ENCODE peak calls at places on chromosome 17, in four cellular contexts. One of them, this sample, is unnamed. For H3K27me3, the result is how much of the 10 kb centered on the place peaks cover.

GRCh38 chr17:35345926-35346771 is 27.3 kb downstream of the SLFN11 start:
- DNase-seq in left ventricle myocardium inferior: peak
- DNase-seq in CD8-positive, alpha-beta memory T cell: peak
- DNase-seq in heart left ventricle: peak
- DNase-seq in this sample: peak

GRCh38 chr17:5948811-5949210 is 121.4 kb upstream of the WSCD1 start:
- DNase-seq in heart left ventricle: no peak
- DNase-seq in CD8-positive, alpha-beta memory T cell: no peak
- DNase-seq in left ventricle myocardium inferior: no peak
- DNase-seq in this sample: no peak

GRCh38 chr17:45310380-45311324 is 6.2 kb downstream of the MAP3K14 start:
- DNase-seq in heart left ventricle: no peak
- DNase-seq in left ventricle myocardium inferior: peak
- DNase-seq in CD8-positive, alpha-beta memory T cell: no peak
- DNase-seq in this sample: peak

GRCh38 chr17:6589266-6589946 is 33.1 kb upstream of the PITPNM3 start:
- DNase-seq in left ventricle myocardium inferior: no peak
- DNase-seq in heart left ventricle: no peak
- DNase-seq in CD8-positive, alpha-beta memory T cell: no peak
- DNase-seq in this sample: no peak

GRCh38 chr17:15896834-15897233 is 48.1 kb upstream of the ADORA2B start:
- DNase-seq in heart left ventricle: no peak
- DNase-seq in left ventricle myocardium inferior: no peak
- DNase-seq in CD8-positive, alpha-beta memory T cell: no peak
- DNase-seq in this sample: no peak

GRCh38 chr17:7235693-7236665 is 1.7 kb upstream of the DVL2 start:
- DNase-seq in CD8-positive, alpha-beta memory T cell: no peak
- DNase-seq in heart left ventricle: peak
- DNase-seq in left ventricle myocardium inferior: no peak
- DNase-seq in this sample: no peak

GRCh38 chr17:142102-142661 is 4.8 kb downstream of the SCGB1C2 start:
- DNase-seq in left ventricle myocardium inferior: no peak
- DNase-seq in CD8-positive, alpha-beta memory T cell: no peak
- DNase-seq in heart left ventricle: peak
- DNase-seq in this sample: peak

GRCh38 chr17:67559381-67559966 is 158.3 kb upstream of the NOL11 start:
- DNase-seq in left ventricle myocardium inferior: no peak
- DNase-seq in heart left ventricle: no peak
- DNase-seq in CD8-positive, alpha-beta memory T cell: no peak
- DNase-seq in this sample: no peak

GRCh38 chr17:82458885-82459424 is 414 bp downstream of the NARF start:
- DNase-seq in heart left ventricle: peak
- DNase-seq in left ventricle myocardium inferior: no peak
- DNase-seq in CD8-positive, alpha-beta memory T cell: peak
- DNase-seq in this sample: no peak

DNA sequence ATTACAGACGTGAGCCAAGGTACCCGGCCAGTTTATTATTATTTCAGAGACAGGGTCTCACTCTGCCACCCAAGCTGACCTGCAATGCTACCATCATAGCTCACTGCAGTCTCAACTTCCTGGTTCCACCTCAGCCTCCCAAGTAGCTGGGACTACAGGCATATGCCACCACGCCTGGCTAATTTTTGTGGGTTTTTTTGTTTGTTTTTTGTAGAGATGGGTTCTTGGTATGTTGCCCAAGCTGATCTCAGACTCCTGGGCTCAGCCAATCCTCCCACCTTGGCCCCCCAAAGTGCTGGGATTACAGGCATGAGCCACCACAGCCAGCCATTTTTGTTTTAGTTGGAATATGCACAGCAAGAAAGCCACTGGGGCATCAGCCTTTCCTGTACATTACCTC is 115.7 kb downstream of the MRM1 start:
- DNase-seq in heart left ventricle: no peak
- DNase-seq in CD8-positive, alpha-beta memory T cell: no peak
- DNase-seq in left ventricle myocardium inferior: no peak
- DNase-seq in this sample: no peak
- H3K27me3 ChIP-seq in heart left ventricle: under half
- H3K27me3 ChIP-seq in CD8-positive, alpha-beta memory T cell: under half
- H3K27me3 ChIP-seq in left ventricle myocardium inferior: half or more
- H3K27me3 ChIP-seq in this sample: under half

DNA sequence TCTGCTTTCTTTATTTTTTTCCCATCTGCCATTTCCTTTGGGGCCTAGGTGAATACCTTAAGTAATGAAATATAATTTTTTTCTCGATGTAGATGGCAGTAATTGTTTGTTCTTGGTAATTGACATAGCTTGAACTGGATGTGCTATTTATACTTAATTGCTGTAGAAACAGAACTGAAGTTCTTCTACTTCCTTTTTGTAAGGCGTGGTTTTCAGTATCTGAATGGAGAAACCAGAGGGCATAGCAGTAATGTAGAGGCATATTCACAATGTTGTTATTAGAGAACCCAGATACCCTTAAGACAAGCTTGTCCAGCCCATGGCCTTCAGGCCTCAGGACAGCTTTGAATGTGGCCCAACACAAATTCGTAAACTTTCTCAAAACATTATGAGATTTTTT is 16.4 kb downstream of the ATP6V0A1 start:
- DNase-seq in CD8-positive, alpha-beta memory T cell: no peak
- DNase-seq in heart left ventricle: no peak
- DNase-seq in left ventricle myocardium inferior: no peak
- DNase-seq in this sample: no peak
- H3K27me3 ChIP-seq in CD8-positive, alpha-beta memory T cell: under half
- H3K27me3 ChIP-seq in heart left ventricle: under half
- H3K27me3 ChIP-seq in left ventricle myocardium inferior: under half
- H3K27me3 ChIP-seq in this sample: under half

DNA sequence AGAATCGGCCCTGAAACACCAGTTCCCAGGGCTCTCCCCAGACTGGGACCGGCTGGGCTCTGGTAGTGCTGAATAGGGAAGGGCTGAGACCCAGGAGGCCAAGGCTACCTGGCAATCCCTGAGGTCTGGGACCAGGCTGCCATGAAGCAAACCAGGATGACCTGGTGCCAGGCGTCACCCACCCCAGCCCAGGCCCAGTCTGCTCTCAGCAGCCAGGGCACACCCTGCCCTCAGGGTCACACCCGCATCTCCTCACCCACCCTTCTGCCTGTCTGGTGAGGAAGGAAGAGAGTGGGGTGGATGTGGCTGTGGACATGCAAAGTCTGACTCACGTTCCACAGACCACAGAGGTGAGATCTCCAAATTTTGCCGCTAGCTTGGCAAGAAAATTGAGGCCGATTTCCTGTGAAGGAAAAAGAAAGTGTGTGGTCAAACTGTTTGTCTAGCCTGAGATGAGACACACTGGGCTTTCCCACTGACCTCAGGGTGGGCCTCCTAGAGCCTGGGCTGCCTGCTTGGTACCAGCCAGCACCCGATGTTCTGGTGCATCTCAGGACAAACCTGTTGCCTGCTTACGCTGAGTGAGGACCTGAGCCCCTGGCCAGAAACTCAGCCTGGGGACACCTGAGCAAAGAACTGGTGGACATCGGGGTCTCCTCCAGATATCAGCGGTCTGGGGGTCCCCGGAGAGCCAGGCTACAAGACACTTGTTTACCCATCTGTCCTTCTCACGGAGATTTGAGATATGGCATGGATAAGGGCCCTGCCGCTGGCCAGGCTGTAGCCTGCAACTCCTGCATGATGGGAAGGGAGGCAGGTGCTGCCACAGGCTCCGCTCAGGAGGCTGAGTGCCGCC is 6.3 kb upstream of the RAB37 start:
- DNase-seq in heart left ventricle: no peak
- DNase-seq in left ventricle myocardium inferior: no peak
- DNase-seq in CD8-positive, alpha-beta memory T cell: peak
- DNase-seq in this sample: no peak
- H3K27me3 ChIP-seq in heart left ventricle: under half
- H3K27me3 ChIP-seq in left ventricle myocardium inferior: half or more
- H3K27me3 ChIP-seq in CD8-positive, alpha-beta memory T cell: under half
- H3K27me3 ChIP-seq in this sample: under half

GRCh38 chr17:79174193-79174765 is 99.7 kb downstream of the ENGASE start:
- DNase-seq in left ventricle myocardium inferior: no peak
- DNase-seq in heart left ventricle: no peak
- DNase-seq in CD8-positive, alpha-beta memory T cell: no peak
- DNase-seq in this sample: no peak

GRCh38 chr17:79169366-79169765 is 94.7 kb downstream of the ENGASE start:
- DNase-seq in left ventricle myocardium inferior: no peak
- DNase-seq in CD8-positive, alpha-beta memory T cell: no peak
- DNase-seq in heart left ventricle: no peak
- DNase-seq in this sample: no peak

GRCh38 chr17:79169861-79170260 is 95.2 kb downstream of the ENGASE start:
- DNase-seq in CD8-positive, alpha-beta memory T cell: no peak
- DNase-seq in left ventricle myocardium inferior: no peak
- DNase-seq in heart left ventricle: no peak
- DNase-seq in this sample: no peak

GRCh38 chr17:79168486-79169055 is 93.9 kb downstream of the ENGASE start:
- DNase-seq in heart left ventricle: no peak
- DNase-seq in left ventricle myocardium inferior: no peak
- DNase-seq in CD8-positive, alpha-beta memory T cell: no peak
- DNase-seq in this sample: no peak

DNA sequence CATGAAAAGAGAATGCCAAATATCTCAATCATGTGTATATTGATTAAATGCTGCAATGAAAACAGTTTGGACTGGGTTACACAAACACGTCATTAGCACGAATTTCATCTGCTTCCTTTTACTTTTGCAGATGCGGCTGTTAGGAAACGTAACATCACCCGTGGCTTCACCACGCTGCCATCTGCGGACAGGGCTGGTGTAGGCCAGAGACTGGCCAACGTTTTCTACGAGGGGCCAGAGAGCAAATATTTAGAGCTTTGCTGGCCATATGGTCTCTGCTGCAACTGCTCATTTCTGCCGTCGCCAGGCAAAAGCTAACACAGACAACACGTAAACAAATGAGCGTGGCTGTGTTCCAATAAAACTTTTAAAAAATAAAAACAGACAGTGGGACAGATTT is 96.5 kb downstream of the ENGASE start:
- DNase-seq in left ventricle myocardium inferior: no peak
- DNase-seq in heart left ventricle: no peak
- DNase-seq in CD8-positive, alpha-beta memory T cell: no peak
- DNase-seq in this sample: no peak
- H3K27me3 ChIP-seq in left ventricle myocardium inferior: half or more
- H3K27me3 ChIP-seq in heart left ventricle: under half
- H3K27me3 ChIP-seq in CD8-positive, alpha-beta memory T cell: under half
- H3K27me3 ChIP-seq in this sample: under half

GRCh38 chr17:29089601-29090044 is 46.7 kb downstream of the PIPOX start:
- DNase-seq in heart left ventricle: no peak
- DNase-seq in CD8-positive, alpha-beta memory T cell: no peak
- DNase-seq in left ventricle myocardium inferior: peak
- DNase-seq in this sample: no peak
- H3K27me3 ChIP-seq in heart left ventricle: under half
- H3K27me3 ChIP-seq in CD8-positive, alpha-beta memory T cell: under half
- H3K27me3 ChIP-seq in left ventricle myocardium inferior: under half
- H3K27me3 ChIP-seq in this sample: under half

GRCh38 chr17:79521225-79521624 is 89.6 kb downstream of the RBFOX3 start:
- DNase-seq in CD8-positive, alpha-beta memory T cell: no peak
- DNase-seq in left ventricle myocardium inferior: no peak
- DNase-seq in heart left ventricle: no peak
- DNase-seq in this sample: no peak

GRCh38 chr17:79519152-79519523 is 91.7 kb downstream of the RBFOX3 start:
- DNase-seq in heart left ventricle: no peak
- DNase-seq in CD8-positive, alpha-beta memory T cell: no peak
- DNase-seq in left ventricle myocardium inferior: no peak
- DNase-seq in this sample: no peak

GRCh38 chr17:79519601-79520000 is 91.2 kb downstream of the RBFOX3 start:
- DNase-seq in heart left ventricle: no peak
- DNase-seq in CD8-positive, alpha-beta memory T cell: no peak
- DNase-seq in left ventricle myocardium inferior: no peak
- DNase-seq in this sample: no peak

GRCh38 chr17:79520893-79521210 is 90.0 kb downstream of the RBFOX3 start:
- DNase-seq in heart left ventricle: no peak
- DNase-seq in CD8-positive, alpha-beta memory T cell: no peak
- DNase-seq in left ventricle myocardium inferior: no peak
- DNase-seq in this sample: no peak

GRCh38 chr17:79520134-79520892 is 90.5 kb downstream of the RBFOX3 start:
- DNase-seq in heart left ventricle: no peak
- DNase-seq in left ventricle myocardium inferior: no peak
- DNase-seq in CD8-positive, alpha-beta memory T cell: no peak
- DNase-seq in this sample: no peak
- H3K27me3 ChIP-seq in heart left ventricle: under half
- H3K27me3 ChIP-seq in left ventricle myocardium inferior: half or more
- H3K27me3 ChIP-seq in CD8-positive, alpha-beta memory T cell: under half
- H3K27me3 ChIP-seq in this sample: under half

DNA sequence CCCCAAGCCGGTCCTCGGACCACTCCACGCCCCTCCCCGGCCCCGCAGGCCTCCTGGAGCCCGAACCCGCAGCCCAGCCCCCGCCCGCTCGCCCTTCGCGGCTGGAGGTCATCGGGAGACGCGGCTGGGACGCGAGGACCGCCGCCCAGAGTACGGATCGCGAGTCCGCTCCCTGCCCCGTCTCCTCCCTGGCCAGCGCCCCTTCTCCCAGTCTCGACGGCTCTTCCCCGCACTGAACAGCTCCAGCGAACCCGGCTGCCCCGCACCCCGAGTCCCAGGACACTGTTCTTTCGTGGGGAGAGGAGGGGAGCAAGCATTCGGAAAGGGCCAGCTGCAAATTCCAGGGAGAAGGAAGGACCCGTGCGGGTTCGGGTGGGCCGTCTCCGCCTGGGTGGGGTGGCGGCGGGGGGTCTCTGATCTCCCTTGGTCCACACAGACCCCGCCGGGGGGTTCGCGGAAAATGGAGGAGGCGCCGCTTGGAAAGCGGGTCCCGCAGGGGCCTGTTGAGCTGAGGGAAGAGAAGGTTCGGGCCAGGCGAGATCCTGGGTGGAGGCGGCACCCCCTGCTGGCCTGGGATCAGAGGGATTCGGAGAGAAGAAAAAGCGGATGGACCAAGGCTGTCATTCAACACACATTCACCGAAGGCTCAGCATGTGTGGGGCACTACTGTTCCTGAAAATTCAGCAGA is 632 bp upstream of the RTN4RL1 start:
- DNase-seq in CD8-positive, alpha-beta memory T cell: no peak
- DNase-seq in left ventricle myocardium inferior: peak
- DNase-seq in heart left ventricle: peak
- DNase-seq in this sample: peak
- H3K27me3 ChIP-seq in CD8-positive, alpha-beta memory T cell: under half
- H3K27me3 ChIP-seq in left ventricle myocardium inferior: half or more
- H3K27me3 ChIP-seq in heart left ventricle: under half
- H3K27me3 ChIP-seq in this sample: under half

DNA sequence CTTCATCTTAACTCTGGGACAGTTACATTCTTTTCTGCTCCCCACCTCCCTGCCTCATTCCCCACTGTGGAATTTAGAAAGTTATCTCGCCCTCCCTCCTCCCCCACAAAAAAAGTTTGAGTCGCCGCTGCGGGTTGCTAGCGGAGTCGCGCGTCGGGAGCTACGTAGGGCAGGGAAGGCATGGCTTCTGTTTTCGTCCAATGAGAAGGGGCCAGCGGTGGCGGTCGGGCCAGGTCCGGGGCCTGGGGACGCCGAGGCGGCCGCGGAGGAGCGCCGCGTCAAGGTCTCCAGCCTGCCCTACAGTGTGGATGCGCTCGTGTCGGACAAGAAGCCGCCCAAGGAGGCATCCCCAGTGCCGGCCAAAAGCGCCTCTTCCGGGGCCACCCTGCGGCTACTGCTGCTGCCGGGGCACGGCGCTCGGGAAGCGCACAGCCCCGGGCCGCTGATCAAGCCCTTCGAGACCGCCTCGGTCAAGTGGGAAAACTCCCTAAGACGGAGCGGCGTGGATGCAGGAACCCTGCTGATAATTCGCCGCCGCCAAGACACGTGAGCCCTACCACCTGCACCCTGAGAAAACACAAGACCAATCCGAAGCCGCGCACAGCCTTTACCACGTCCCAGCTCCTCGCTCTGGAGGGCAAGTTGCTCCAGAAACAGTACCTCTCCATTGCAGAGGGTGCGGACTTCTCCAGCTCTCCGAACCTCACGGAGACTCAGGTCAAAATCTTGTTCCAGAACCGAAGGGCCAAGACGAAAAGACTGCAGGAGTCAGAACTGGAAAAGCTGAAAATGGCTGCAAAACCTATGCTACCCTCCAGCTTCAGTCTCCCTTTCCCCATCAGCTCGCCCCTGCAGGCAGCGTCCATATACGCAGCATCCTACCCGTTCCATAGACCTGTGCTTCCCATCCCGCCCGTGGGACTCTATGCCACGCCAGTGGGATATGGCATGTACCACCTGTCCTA is 8.9 kb downstream of the OR4D1 start:
- DNase-seq in CD8-positive, alpha-beta memory T cell: peak
- DNase-seq in heart left ventricle: peak
- DNase-seq in left ventricle myocardium inferior: peak
- DNase-seq in this sample: peak
- H3K27me3 ChIP-seq in CD8-positive, alpha-beta memory T cell: under half
- H3K27me3 ChIP-seq in heart left ventricle: under half
- H3K27me3 ChIP-seq in left ventricle myocardium inferior: half or more
- H3K27me3 ChIP-seq in this sample: under half

This sample was measured in testis.